ENCODE peak calls at places on chromosome 22, in five cellular contexts. M is activated B cell treated with CpG ODN at 0.5 μM for 24 hours, B is uterus, A is mammary epithelial cell, S is tibial artery. Q is an unnamed sample.

GRCh38 chr22:37517826-37518450 is 1.3 kb downstream of the CARD10 start:
- DNase-seq in S (no peak), A (peak), M (no peak), B (no peak), Q (no peak)

GRCh38 chr22:24189249-24190158 is 8.2 kb downstream of the SUSD2 start:
- DNase-seq in B (peak), A (peak), S (peak), M (peak), Q (peak)

GRCh38 chr22:50115693-50116092 is 25.9 kb downstream of the MOV10L1 start:
- DNase-seq in M (no peak), A (no peak), S (no peak), B (no peak), Q (no peak)

GRCh38 chr22:26781062-26781461 is 123.7 kb downstream of the MIAT start:
- DNase-seq in B (no peak), M (no peak), A (no peak), S (no peak), Q (no peak)

GRCh38 chr22:43828711-43829447 is 16.8 kb upstream of the EFCAB6 start:
- DNase-seq in B (peak), S (peak), A (no peak), M (no peak), Q (no peak)

GRCh38 chr22:27152033-27152432 is 494.6 kb downstream of the MIAT start:
- DNase-seq in M (no peak), A (no peak), S (no peak), B (no peak), Q (no peak)

GRCh38 chr22:44676441-44677298 is 25.3 kb upstream of the PRR5 start:
- DNase-seq in B (no peak), M (no peak), A (no peak), S (no peak), Q (no peak)

GRCh38 chr22:17476838-17477237 is 86.5 kb upstream of the SLC25A18 start:
- DNase-seq in A (peak), B (no peak), M (no peak), S (no peak), Q (no peak)

GRCh38 chr22:32746715-32747114 is 54.8 kb upstream of the TIMP3 start:
- DNase-seq in M (no peak), B (peak), S (no peak), A (no peak), Q (no peak)

GRCh38 chr22:33529424-33530113 is 390.7 kb downstream of the LARGE1 start:
- DNase-seq in A (no peak), S (no peak), B (no peak), M (no peak), Q (no peak)

GRCh38 chr22:49554296-49554625 is 273.4 kb downstream of the BRD1 start:
- DNase-seq in A (no peak), S (peak), B (no peak), M (no peak), Q (no peak)

GRCh38 chr22:45865561-45866397 is 111.2 kb downstream of the WNT7B start:
- DNase-seq in M (no peak), B (peak), S (no peak), A (no peak), Q (no peak)

GRCh38 chr22:24181088-24181995 is at the start of gene SUSD2:
- DNase-seq in M (no peak), B (no peak), A (no peak), S (no peak), Q (no peak)

GRCh38 chr22:43506487-43506886 is 94.7 kb downstream of the MPPED1 start:
- DNase-seq in A (no peak), B (no peak), S (no peak), M (no peak), Q (no peak)

GRCh38 chr22:37202001-37202555 is 10.2 kb downstream of the SSTR3 start:
- DNase-seq in B (no peak), A (no peak), M (no peak), S (peak), Q (no peak)

GRCh38 chr22:48880749-48881148 is 946.9 kb downstream of the BRD1 start:
- DNase-seq in A (no peak), M (no peak), S (no peak), B (no peak), Q (no peak)

GRCh38 chr22:42397332-42398246 is 34.6 kb downstream of the NFAM1 start:
- DNase-seq in S (peak), M (peak), B (no peak), A (no peak), Q (no peak)

GRCh38 chr22:32339190-32340012 is 18.3 kb upstream of the RFPL3 start:
- DNase-seq in B (no peak), S (no peak), A (no peak), M (no peak), Q (no peak)

GRCh38 chr22:49791682-49792081 is 36.0 kb downstream of the BRD1 start:
- DNase-seq in A (no peak), S (no peak), M (no peak), B (no peak), Q (no peak)

GRCh38 chr22:37283393-37283937 is 1.2 kb downstream of the CYTH4 start:
- DNase-seq in S (no peak), A (no peak), M (no peak), B (no peak), Q (no peak)

GRCh38 chr22:30221121-30221992 is 25.2 kb downstream of the LIF start:
- DNase-seq in M (no peak), A (no peak), S (no peak), B (no peak), Q (no peak)

GRCh38 chr22:37403267-37403960 is 23.9 kb downstream of the ELFN2 start:
- DNase-seq in B (no peak), A (no peak), M (no peak), S (no peak), Q (no peak)

GRCh38 chr22:35717572-35717971 is at the start of gene APOL5:
- DNase-seq in M (no peak), S (no peak), A (no peak), B (no peak), Q (no peak)

GRCh38 chr22:35721954-35722353 is 4.3 kb downstream of the APOL5 start:
- DNase-seq in A (no peak), M (no peak), S (no peak), B (no peak), Q (no peak)

GRCh38 chr22:35719212-35719869 is 1.7 kb downstream of the APOL5 start:
- DNase-seq in S (no peak), B (no peak), A (no peak), M (no peak), Q (no peak)
- TF ChIP-seq CTCF in S (no peak), B (no peak), A (no peak), M (no peak), Q (no peak)

GRCh38 chr22:19846620-19847344 is 7.9 kb downstream of the GNB1L start:
- DNase-seq in A (no peak), S (no peak), M (no peak), B (no peak), Q (no peak)

GRCh38 chr22:19845369-19845722 is 9.3 kb downstream of the GNB1L start:
- DNase-seq in B (no peak), M (no peak), S (no peak), A (no peak), Q (no peak)

GRCh38 chr22:19843857-19844422 is 10.7 kb downstream of the GNB1L start:
- DNase-seq in A (no peak), M (no peak), B (no peak), S (no peak), Q (no peak)

GRCh38 chr22:19843107-19843856 is 11.4 kb downstream of the GNB1L start:
- DNase-seq in S (no peak), M (no peak), B (no peak), A (no peak), Q (no peak)

GRCh38 chr22:19844423-19845368 is 10.0 kb downstream of the GNB1L start:
- DNase-seq in B (no peak), M (no peak), A (no peak), S (peak), Q (no peak)
- TF ChIP-seq CTCF in B (no peak), M (no peak), A (peak), S (no peak), Q (no peak)

DNA sequence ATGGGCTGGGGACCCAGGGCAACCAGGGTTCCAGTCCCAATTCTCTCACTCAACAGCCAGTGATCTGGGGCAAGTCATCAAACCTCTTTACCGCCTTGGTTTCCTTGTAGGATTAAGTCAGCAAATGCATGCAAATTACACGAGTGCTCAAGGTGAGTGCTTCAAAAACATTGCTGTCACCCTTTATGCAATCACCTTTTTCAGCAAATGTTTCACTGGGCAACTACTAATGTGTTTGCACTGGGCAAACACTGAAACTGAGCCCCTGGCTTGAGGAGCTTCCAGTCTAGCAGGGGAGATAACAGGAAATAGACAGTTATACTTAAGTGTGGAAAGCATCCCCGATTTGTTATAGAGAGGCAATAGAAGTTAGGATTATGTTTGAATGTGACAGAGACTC is 37.7 kb upstream of the DMC1 start:
- DNase-seq in B (no peak), A (no peak), M (no peak), S (no peak), Q (no peak)
- TF ChIP-seq CTCF in B (no peak), A (no peak), M (no peak), S (no peak), Q (no peak)

GRCh38 chr22:46992121-46992731 is 229.8 kb downstream of the TBC1D22A start:
- DNase-seq in S (no peak), B (no peak), A (no peak), M (no peak), Q (no peak)
- TF ChIP-seq CTCF in S (no peak), B (no peak), A (no peak), M (no peak), Q (no peak)

GRCh38 chr22:25365491-25366261 is 146.2 kb downstream of the CRYBB2 start:
- DNase-seq in B (no peak), M (no peak), A (no peak), S (peak), Q (no peak)

GRCh38 chr22:25364736-25365241 is 145.3 kb downstream of the CRYBB2 start:
- DNase-seq in B (no peak), A (no peak), M (no peak), S (peak), Q (no peak)

GRCh38 chr22:25366876-25367466 is 147.5 kb downstream of the CRYBB2 start:
- DNase-seq in A (no peak), S (no peak), B (no peak), M (no peak), Q (no peak)

GRCh38 chr22:25367756-25368155 is 148.3 kb downstream of the CRYBB2 start:
- DNase-seq in A (no peak), M (no peak), S (no peak), B (no peak), Q (no peak)

DNA sequence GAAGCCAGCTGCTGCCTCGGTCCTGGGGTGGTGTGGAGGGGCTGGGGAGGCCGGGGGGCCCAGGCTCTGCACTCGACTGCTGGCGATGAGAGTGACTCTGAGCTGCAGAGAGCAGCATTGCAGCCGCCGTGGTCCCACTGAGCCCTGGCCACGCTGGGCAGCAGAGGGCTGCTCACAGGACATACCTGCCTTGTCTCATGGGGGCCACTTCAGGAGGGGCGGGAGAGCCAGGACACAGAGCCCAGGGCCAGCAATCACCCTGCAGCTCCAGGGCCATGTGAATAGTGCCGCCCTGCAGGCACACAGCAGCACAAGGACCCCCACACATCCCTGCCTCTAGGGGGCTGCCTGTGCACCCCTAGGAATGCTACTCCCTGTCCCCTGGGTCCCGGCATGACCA is 147.0 kb downstream of the CRYBB2 start:
- DNase-seq in A (no peak), B (no peak), S (no peak), M (no peak), Q (no peak)
- TF ChIP-seq CTCF in A (no peak), B (no peak), S (no peak), M (no peak), Q (no peak)